ENCODE peak calls at places on chromosomes 12 and 14, in eight cellular contexts. One of them, this sample, is unnamed.

GRCh38 chr14:105026033-105026785 is 5.3 kb upstream of the CDCA4 start:
- DNase-seq in PC-9: peak
- DNase-seq in T-helper 17 cell: no peak
- DNase-seq in glutamatergic neuron: no peak
- DNase-seq in HFFc6: peak
- DNase-seq in brain microvascular endothelial cell: peak
- DNase-seq in ELR: peak
- DNase-seq in T-helper 1 cell: no peak
- DNase-seq in this sample: no peak

GRCh38 chr14:23364164-23364571 is 804 bp downstream of the EFS start:
- DNase-seq in glutamatergic neuron: peak
- DNase-seq in ELR: no peak
- DNase-seq in brain microvascular endothelial cell: no peak
- DNase-seq in T-helper 1 cell: no peak
- DNase-seq in PC-9: no peak
- DNase-seq in HFFc6: peak
- DNase-seq in T-helper 17 cell: no peak
- DNase-seq in this sample: no peak

GRCh38 chr14:24162083-24162482 is 1.0 kb downstream of the IRF9 start:
- DNase-seq in PC-9: no peak
- DNase-seq in HFFc6: peak
- DNase-seq in T-helper 1 cell: no peak
- DNase-seq in glutamatergic neuron: no peak
- DNase-seq in ELR: no peak
- DNase-seq in brain microvascular endothelial cell: peak
- DNase-seq in T-helper 17 cell: no peak
- DNase-seq in this sample: no peak

GRCh38 chr12:26121841-26122680 is 2.8 kb downstream of the BHLHE41 start:
- DNase-seq in HFFc6: no peak
- DNase-seq in PC-9: no peak
- DNase-seq in brain microvascular endothelial cell: no peak
- DNase-seq in glutamatergic neuron: peak
- DNase-seq in ELR: peak
- DNase-seq in T-helper 1 cell: no peak
- DNase-seq in T-helper 17 cell: peak
- DNase-seq in this sample: no peak

GRCh38 chr14:64503184-64503433 is 529 bp downstream of the ZBTB25 start:
- DNase-seq in T-helper 1 cell: no peak
- DNase-seq in T-helper 17 cell: no peak
- DNase-seq in glutamatergic neuron: no peak
- DNase-seq in brain microvascular endothelial cell: no peak
- DNase-seq in ELR: no peak
- DNase-seq in PC-9: no peak
- DNase-seq in HFFc6: no peak
- DNase-seq in this sample: no peak

GRCh38 chr12:27013606-27014084 is 539 bp downstream of the TM7SF3 start:
- DNase-seq in brain microvascular endothelial cell: peak
- DNase-seq in T-helper 1 cell: no peak
- DNase-seq in ELR: peak
- DNase-seq in T-helper 17 cell: no peak
- DNase-seq in HFFc6: peak
- DNase-seq in glutamatergic neuron: no peak
- DNase-seq in PC-9: no peak
- DNase-seq in this sample: no peak

GRCh38 chr12:46260153-46260912 is 8.5 kb downstream of the SLC38A1 start:
- DNase-seq in T-helper 1 cell: no peak
- DNase-seq in PC-9: peak
- DNase-seq in glutamatergic neuron: no peak
- DNase-seq in brain microvascular endothelial cell: no peak
- DNase-seq in ELR: peak
- DNase-seq in HFFc6: peak
- DNase-seq in T-helper 17 cell: no peak
- DNase-seq in this sample: no peak

GRCh38 chr12:62841841-62842240 is 93.1 kb downstream of the PPM1H start:
- DNase-seq in ELR: no peak
- DNase-seq in brain microvascular endothelial cell: no peak
- DNase-seq in T-helper 17 cell: no peak
- DNase-seq in HFFc6: no peak
- DNase-seq in PC-9: no peak
- DNase-seq in T-helper 1 cell: no peak
- DNase-seq in glutamatergic neuron: no peak
- DNase-seq in this sample: no peak

GRCh38 chr12:74317078-74317581 is 220.5 kb upstream of the ATXN7L3B start:
- DNase-seq in PC-9: no peak
- DNase-seq in T-helper 1 cell: no peak
- DNase-seq in HFFc6: no peak
- DNase-seq in ELR: peak
- DNase-seq in glutamatergic neuron: no peak
- DNase-seq in brain microvascular endothelial cell: peak
- DNase-seq in T-helper 17 cell: no peak
- DNase-seq in this sample: no peak

GRCh38 chr14:61498303-61498702 is 176.9 kb downstream of the PRKCH start:
- DNase-seq in glutamatergic neuron: no peak
- DNase-seq in brain microvascular endothelial cell: peak
- DNase-seq in T-helper 1 cell: no peak
- DNase-seq in PC-9: no peak
- DNase-seq in T-helper 17 cell: no peak
- DNase-seq in ELR: no peak
- DNase-seq in HFFc6: no peak
- DNase-seq in this sample: no peak

GRCh38 chr14:85533821-85534271 is 3.9 kb downstream of the FLRT2 start:
- DNase-seq in PC-9: no peak
- DNase-seq in T-helper 1 cell: no peak
- DNase-seq in HFFc6: no peak
- DNase-seq in ELR: peak
- DNase-seq in T-helper 17 cell: no peak
- DNase-seq in brain microvascular endothelial cell: no peak
- DNase-seq in glutamatergic neuron: peak
- DNase-seq in this sample: no peak

GRCh38 chr14:68507544-68508081 is 285.3 kb downstream of the ZFP36L1 start:
- DNase-seq in HFFc6: no peak
- DNase-seq in T-helper 17 cell: peak
- DNase-seq in T-helper 1 cell: peak
- DNase-seq in ELR: no peak
- DNase-seq in glutamatergic neuron: no peak
- DNase-seq in brain microvascular endothelial cell: no peak
- DNase-seq in PC-9: no peak
- DNase-seq in this sample: no peak

GRCh38 chr12:90174198-90174510 is 465.5 kb upstream of the ATP2B1 start:
- DNase-seq in PC-9: no peak
- DNase-seq in glutamatergic neuron: no peak
- DNase-seq in brain microvascular endothelial cell: peak
- DNase-seq in T-helper 1 cell: no peak
- DNase-seq in T-helper 17 cell: no peak
- DNase-seq in ELR: peak
- DNase-seq in HFFc6: no peak
- DNase-seq in this sample: no peak

GRCh38 chr12:47636908-47637780 is 68.7 kb downstream of the RPAP3 start:
- DNase-seq in glutamatergic neuron: peak
- DNase-seq in T-helper 17 cell: no peak
- DNase-seq in T-helper 1 cell: peak
- DNase-seq in ELR: peak
- DNase-seq in brain microvascular endothelial cell: peak
- DNase-seq in HFFc6: peak
- DNase-seq in PC-9: peak
- DNase-seq in this sample: no peak

GRCh38 chr12:7042847-7043246 is 17.7 kb upstream of the C1S start:
- DNase-seq in PC-9: peak
- DNase-seq in ELR: peak
- DNase-seq in HFFc6: peak
- DNase-seq in T-helper 1 cell: no peak
- DNase-seq in glutamatergic neuron: no peak
- DNase-seq in T-helper 17 cell: no peak
- DNase-seq in brain microvascular endothelial cell: peak
- DNase-seq in this sample: no peak

This sample was measured in stromal cell of bone marrow.